ENCODE peak calls at places on chromosomes 4 and X, in four cellular contexts. O, B, Z and D are unnamed samples.

GRCh38 chrX:143437439-143437838 is 79.8 kb downstream of the SPANXN3 start:
- DNase-seq in B (no peak), O (peak; percentile 0), Z (no peak), D (peak; percentile 37)

GRCh38 chrX:14352511-14352910 is 176.8 kb upstream of the GLRA2 start:
- DNase-seq in B (no peak), O (no peak), Z (no peak), D (no peak)

GRCh38 chr4:150816491-150816890 is 198.6 kb downstream of the LRBA start:
- DNase-seq in Z (no peak), O (no peak), B (no peak), D (no peak)

GRCh38 chr4:113700602-113701150 is 60.9 kb downstream of the CAMK2D start:
- DNase-seq in O (no peak), B (no peak), Z (no peak), D (no peak)

GRCh38 chr4:52751349-52751911 is at the start of gene ERVMER34-1:
- DNase-seq in O (peak; percentile 56), Z (peak; percentile 80), B (no peak), D (peak; percentile 83)

GRCh38 chr4:6992728-6993655 is 50.2 kb upstream of the TADA2B start:
- DNase-seq in B (no peak), O (no peak), Z (no peak), D (no peak)

GRCh38 chrX:148995661-148996060 is 495.2 kb downstream of the AFF2 start:
- DNase-seq in Z (no peak), B (no peak), O (no peak), D (no peak)

GRCh38 chr4:160182727-160183126 is 1079.8 kb downstream of the RAPGEF2 start:
- DNase-seq in O (no peak), B (no peak), Z (no peak), D (no peak)

GRCh38 chr4:56799291-56799823 is 22.1 kb downstream of the SPINK2 start:
- DNase-seq in O (no peak), Z (no peak), B (no peak), D (no peak)

GRCh38 chr4:31146366-31146765 is 426.2 kb downstream of the PCDH7 start:
- DNase-seq in O (peak; percentile 23), B (no peak), Z (no peak), D (no peak)

GRCh38 chr4:74873545-74874295 is 59.2 kb upstream of the PARM1 start:
- DNase-seq in Z (no peak), B (no peak), O (no peak), D (no peak)

GRCh38 chr4:164203476-164203875 is 550.5 kb upstream of the SMIM31 start:
- DNase-seq in O (no peak), B (no peak), Z (no peak), D (no peak)

GRCh38 chrX:50100188-50100587 is 100.6 kb downstream of the AKAP4 start:
- DNase-seq in Z (no peak), B (no peak), O (peak; percentile 5), D (peak; percentile 23)